ENCODE peak calls at places on chromosomes 5 and 9, in ten cellular contexts. S is choroid plexus epithelial cell, B is AG10803, U is GM10248, D is AG04449, L is stomach, K is lower lobe of right lung, G is astrocyte of the spinal cord, J is fibroblast of lung, M is GM20000. H is an unnamed sample.

GRCh38 chr5:133552925-133553525 is 59.3 kb downstream of the FSTL4 start:
- DNase-seq in S (peak), B (peak), U (peak), D (no peak), L (peak), K (peak), G (peak), J (peak), M (peak), H (peak)

GRCh38 chr9:27150758-27151431 is 41.9 kb downstream of the TEK start:
- DNase-seq in S (peak), B (peak), U (no peak), D (no peak), L (no peak), K (no peak), G (peak), J (peak), M (no peak), H (no peak)

GRCh38 chr5:23014817-23015216 is 161.7 kb upstream of the CDH12 start:
- DNase-seq in S (no peak), B (no peak), U (no peak), D (no peak), L (no peak), K (no peak), G (no peak), J (no peak), M (no peak), H (no peak)

GRCh38 chr9:18730241-18730640 is 256.3 kb downstream of the ADAMTSL1 start:
- DNase-seq in S (no peak), B (no peak), U (no peak), D (no peak), L (peak), K (no peak), G (no peak), J (no peak), M (no peak), H (no peak)

GRCh38 chr5:167587768-167588167 is 703.7 kb upstream of the WWC1 start:
- DNase-seq in S (peak), B (peak), U (no peak), D (no peak), L (no peak), K (no peak), G (peak), J (peak), M (no peak), H (no peak)

GRCh38 chr5:55731848-55732247 is 6.0 kb upstream of the DDX4 start:
- DNase-seq in S (no peak), B (no peak), U (no peak), D (no peak), L (no peak), K (no peak), G (no peak), J (no peak), M (no peak), H (no peak)

GRCh38 chr5:58450018-58450417 is 9.9 kb downstream of the PLK2 start:
- DNase-seq in S (no peak), B (no peak), U (no peak), D (no peak), L (no peak), K (no peak), G (no peak), J (peak), M (no peak), H (no peak)

GRCh38 chr5:50888754-50889153 is 222.3 kb downstream of the PARP8 start:
- DNase-seq in S (no peak), B (no peak), U (no peak), D (no peak), L (no peak), K (no peak), G (no peak), J (no peak), M (no peak), H (no peak)

GRCh38 chr5:129460951-129461815 is 1.1 kb downstream of the ADAMTS19 start:
- DNase-seq in S (peak), B (no peak), U (peak), D (no peak), L (peak), K (peak), G (peak), J (peak), M (peak), H (no peak)

GRCh38 chr5:129853588-129853987 is 50.7 kb upstream of the CHSY3 start:
- DNase-seq in S (no peak), B (no peak), U (no peak), D (no peak), L (no peak), K (no peak), G (no peak), J (no peak), M (no peak), H (no peak)

GRCh38 chr9:13279284-13280162 is at the start of gene MPDZ:
- DNase-seq in S (peak), B (peak), U (no peak), D (no peak), L (peak), K (peak), G (peak), J (peak), M (no peak), H (no peak)
- TF ChIP-seq CTCF in S (no peak), B (no peak), U (no peak), D (no peak), L (no peak), K (no peak), G (no peak), J (no peak), M (no peak), H (no peak)

GRCh38 chr9:120913673-120914266 is 12.8 kb downstream of the TRAF1 start:
- DNase-seq in S (no peak), B (no peak), U (no peak), D (no peak), L (no peak), K (no peak), G (no peak), J (no peak), M (no peak), H (no peak)

GRCh38 chr9:120912958-120913672 is 13.5 kb downstream of the TRAF1 start:
- DNase-seq in S (no peak), B (no peak), U (no peak), D (no peak), L (no peak), K (no peak), G (no peak), J (no peak), M (no peak), H (no peak)

GRCh38 chr9:120910643-120911042 is 16.0 kb downstream of the TRAF1 start:
- DNase-seq in S (no peak), B (no peak), U (no peak), D (no peak), L (no peak), K (no peak), G (no peak), J (no peak), M (no peak), H (no peak)

GRCh38 chr9:120909904-120910303 is 16.7 kb downstream of the TRAF1 start:
- DNase-seq in S (no peak), B (no peak), U (no peak), D (no peak), L (no peak), K (no peak), G (no peak), J (no peak), M (no peak), H (no peak)

DNA sequence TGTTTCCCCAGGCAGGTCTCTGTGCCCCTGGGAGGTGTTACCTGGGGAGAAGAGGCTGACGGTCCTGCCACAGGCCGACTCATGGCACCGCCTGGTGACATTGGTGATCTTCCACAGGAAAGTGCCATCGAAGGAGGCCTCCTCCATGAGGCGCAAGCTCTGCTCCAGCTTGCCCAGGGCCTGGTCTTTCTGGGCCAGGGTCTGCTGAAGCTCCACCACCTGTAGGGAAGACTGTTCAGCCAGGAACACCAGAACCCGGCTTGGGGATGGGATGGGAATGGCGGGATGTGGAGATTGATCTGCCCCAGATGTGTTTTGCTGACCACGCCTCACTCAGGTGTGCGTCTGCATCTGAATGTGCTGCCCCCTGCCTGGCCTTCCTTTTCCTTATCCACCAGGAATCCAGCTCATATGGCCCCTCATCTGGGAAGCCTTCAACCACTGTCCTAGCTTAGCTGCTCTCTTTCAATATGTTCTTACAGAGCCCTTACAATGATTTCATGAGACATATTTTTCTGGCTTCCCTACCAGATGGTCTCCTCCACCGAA is 15.2 kb downstream of the TRAF1 start:
- DNase-seq in S (no peak), B (no peak), U (no peak), D (no peak), L (no peak), K (no peak), G (no peak), J (no peak), M (no peak), H (no peak)
- TF ChIP-seq CTCF in S (no peak), B (no peak), U (no peak), D (no peak), L (no peak), K (no peak), G (no peak), J (no peak), M (no peak), H (no peak)

GRCh38 chr5:61177716-61178115 is 15.4 kb upstream of the SMIM15 start:
- DNase-seq in S (no peak), B (no peak), U (peak), D (no peak), L (no peak), K (no peak), G (no peak), J (no peak), M (peak), H (no peak)
- TF ChIP-seq CTCF in S (no peak), B (no peak), U (no peak), D (no peak), L (no peak), K (no peak), G (no peak), J (no peak), M (no peak), H (no peak)

GRCh38 chr5:53123702-53124101 is 14.1 kb upstream of the MOCS2 start:
- DNase-seq in S (peak), B (peak), U (no peak), D (no peak), L (no peak), K (no peak), G (peak), J (no peak), M (no peak), H (no peak)
- TF ChIP-seq CTCF in S (peak), B (peak), U (no peak), D (no peak), L (no peak), K (no peak), G (no peak), J (no peak), M (no peak), H (no peak)

GRCh38 chr5:137891849-137892248 is 2.6 kb downstream of the PKD2L2 start:
- DNase-seq in S (no peak), B (no peak), U (no peak), D (no peak), L (no peak), K (no peak), G (no peak), J (no peak), M (no peak), H (no peak)
- TF ChIP-seq CTCF in S (peak), B (no peak), U (no peak), D (no peak), L (no peak), K (no peak), G (no peak), J (no peak), M (no peak), H (peak)

GRCh38 chr5:34913072-34913471 is 2.2 kb downstream of the RAD1 start:
- DNase-seq in S (peak), B (peak), U (no peak), D (peak), L (no peak), K (no peak), G (no peak), J (peak), M (no peak), H (no peak)

GRCh38 chr5:34916518-34916917 is 1.0 kb downstream of the BRIX1 start:
- DNase-seq in S (no peak), B (no peak), U (no peak), D (no peak), L (no peak), K (no peak), G (no peak), J (no peak), M (no peak), H (no peak)

GRCh38 chr5:34915856-34916192 is 313 bp downstream of the BRIX1 start:
- DNase-seq in S (peak), B (no peak), U (no peak), D (no peak), L (no peak), K (no peak), G (no peak), J (peak), M (no peak), H (no peak)

GRCh38 chr5:34914671-34915138 is 599 bp downstream of the RAD1 start:
- DNase-seq in S (peak), B (peak), U (no peak), D (no peak), L (peak), K (peak), G (no peak), J (peak), M (no peak), H (no peak)

DNA sequence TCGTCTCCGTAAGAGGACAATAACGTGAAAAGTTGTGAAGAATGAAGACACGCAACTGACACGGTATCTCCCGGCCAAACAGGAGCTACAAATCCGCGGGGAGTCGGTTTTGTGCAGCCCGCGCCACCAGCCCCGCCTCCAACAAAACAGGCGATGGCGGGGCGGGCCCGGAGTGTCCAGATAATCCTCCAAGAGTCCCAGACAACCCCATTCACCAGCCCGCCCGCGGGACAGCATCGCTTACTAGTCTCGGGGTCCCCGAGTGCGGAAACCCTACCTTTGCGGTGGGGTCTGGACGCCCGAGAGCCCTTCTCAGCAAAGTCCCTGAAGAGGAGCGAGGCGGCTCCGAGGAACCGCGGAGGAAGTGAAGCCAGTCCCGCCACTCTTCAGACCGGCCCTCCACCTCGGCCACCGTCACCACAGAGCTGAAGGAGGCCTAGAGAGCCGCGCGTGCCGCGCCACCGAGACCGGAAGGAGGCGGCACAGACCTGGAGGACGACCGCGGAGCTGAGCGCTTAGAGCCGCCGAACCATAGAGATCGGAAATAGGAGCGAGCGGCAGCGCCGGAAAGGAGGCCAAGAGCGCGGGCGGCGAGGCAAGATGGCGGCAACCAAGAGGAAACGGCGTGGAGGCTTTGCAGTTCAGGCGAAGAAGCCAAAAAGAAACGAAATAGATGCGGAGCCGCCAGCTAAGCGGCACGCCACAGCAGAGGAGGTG is at the start of the genes BRIX1 and RAD1:
- DNase-seq in S (peak), B (peak), U (peak), D (peak), L (peak), K (peak), G (peak), J (peak), M (peak), H (peak)
- TF ChIP-seq CTCF in S (peak), B (peak), U (no peak), D (peak), L (no peak), K (peak), G (no peak), J (peak), M (no peak), H (no peak)

DNA sequence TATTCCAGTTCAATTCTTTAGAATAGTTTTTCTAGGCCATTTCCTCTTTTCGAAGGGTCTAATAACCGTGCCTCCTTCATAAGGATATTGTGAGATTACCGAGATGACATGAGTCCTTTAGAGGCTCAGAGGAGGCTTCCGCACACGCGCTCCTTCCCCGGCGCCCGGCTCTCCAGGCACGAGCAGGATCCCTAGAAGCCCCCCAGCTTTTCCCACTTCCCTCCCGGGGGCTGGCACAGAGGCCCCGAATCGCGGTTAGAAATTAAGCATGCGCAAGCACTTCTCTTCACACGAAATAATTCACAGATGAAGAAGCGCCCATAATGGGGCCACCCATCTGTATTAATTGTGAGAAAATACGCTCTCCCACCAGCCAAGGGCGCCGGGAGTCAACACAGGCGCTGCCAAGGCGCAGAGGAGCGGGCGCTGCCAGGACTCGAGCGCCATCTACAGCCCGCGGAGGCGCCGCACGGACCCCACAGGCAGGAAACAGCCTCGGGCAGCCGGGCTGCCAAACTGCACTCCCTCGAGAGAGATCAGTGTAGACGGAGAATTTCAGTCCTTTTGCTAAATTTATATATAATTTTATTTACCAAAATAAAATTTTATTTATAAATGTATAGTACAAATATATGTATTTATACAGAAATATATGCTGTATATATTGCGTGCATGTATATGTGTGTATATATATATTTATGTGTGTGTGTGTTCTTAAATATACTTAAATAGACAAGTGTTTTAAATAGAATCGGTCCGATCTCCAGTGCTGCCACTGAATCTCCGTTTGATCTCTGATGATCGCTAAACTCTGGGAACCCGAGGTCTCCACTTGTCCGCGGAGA is 258.1 kb upstream of the NFIL3 start:
- DNase-seq in S (peak), B (peak), U (peak), D (no peak), L (peak), K (peak), G (peak), J (peak), M (peak), H (peak)
- TF ChIP-seq CTCF in S (peak), B (peak), U (peak), D (peak), L (no peak), K (peak), G (peak), J (peak), M (peak), H (peak)

GRCh38 chr9:105244996-105245719 is 707 bp downstream of the SLC44A1 start:
- DNase-seq in S (peak), B (peak), U (peak), D (no peak), L (peak), K (peak), G (no peak), J (peak), M (peak), H (peak)
- TF ChIP-seq CTCF in S (peak), B (no peak), U (peak), D (no peak), L (no peak), K (peak), G (peak), J (no peak), M (no peak), H (no peak)

GRCh38 chr9:20701058-20701457 is 17.0 kb downstream of the FOCAD start:
- DNase-seq in S (peak), B (no peak), U (no peak), D (no peak), L (no peak), K (no peak), G (peak), J (peak), M (no peak), H (no peak)
- TF ChIP-seq CTCF in S (no peak), B (no peak), U (no peak), D (no peak), L (no peak), K (no peak), G (no peak), J (no peak), M (no peak), H (no peak)

GRCh38 chr5:124746252-124746915 is at the start of gene ZNF608:
- DNase-seq in S (peak), B (no peak), U (no peak), D (no peak), L (no peak), K (no peak), G (peak), J (peak), M (no peak), H (no peak)
- TF ChIP-seq CTCF in S (peak), B (no peak), U (no peak), D (no peak), L (no peak), K (no peak), G (no peak), J (no peak), M (no peak), H (no peak)